ENCODE peak calls at places on chromosomes 7 and 10, in six cellular contexts. One of them, this sample, is unnamed.

GRCh38 chr7:45661302-45661995 is 87.3 kb downstream of the ADCY1 start:
- DNase-seq in H1: peak
- DNase-seq in K562: no peak
- DNase-seq in HepG2: no peak
- DNase-seq in GM12878: no peak
- DNase-seq in HCT116: no peak
- DNase-seq in this sample: no peak

GRCh38 chr7:20795881-20796280 is 9.2 kb upstream of the SP8 start:
- DNase-seq in H1: no peak
- DNase-seq in K562: no peak
- DNase-seq in HepG2: no peak
- DNase-seq in GM12878: no peak
- DNase-seq in HCT116: no peak
- DNase-seq in this sample: no peak

GRCh38 chr10:43254199-43254730 is 12.6 kb downstream of the RASGEF1A start:
- DNase-seq in H1: no peak
- DNase-seq in K562: no peak
- DNase-seq in HepG2: no peak
- DNase-seq in GM12878: no peak
- DNase-seq in HCT116: no peak
- DNase-seq in this sample: no peak

GRCh38 chr7:31776616-31777015 is 89.6 kb downstream of the PPP1R17 start:
- DNase-seq in H1: no peak
- DNase-seq in K562: no peak
- DNase-seq in HepG2: no peak
- DNase-seq in GM12878: no peak
- DNase-seq in HCT116: no peak
- DNase-seq in this sample: no peak

GRCh38 chr7:14924398-14924797 is 21.8 kb upstream of the DGKB start:
- DNase-seq in H1: no peak
- DNase-seq in K562: no peak
- DNase-seq in HepG2: no peak
- DNase-seq in GM12878: no peak
- DNase-seq in HCT116: no peak
- DNase-seq in this sample: no peak

GRCh38 chr10:69374931-69375306 is 41.8 kb downstream of the TACR2 start:
- DNase-seq in H1: no peak
- DNase-seq in K562: no peak
- DNase-seq in HepG2: no peak
- DNase-seq in GM12878: no peak
- DNase-seq in HCT116: no peak
- DNase-seq in this sample: no peak

GRCh38 chr10:114174462-114175190 is 623 bp upstream of the CCDC186 start:
- DNase-seq in H1: no peak
- DNase-seq in K562: no peak
- DNase-seq in HepG2: no peak
- DNase-seq in GM12878: no peak
- DNase-seq in HCT116: no peak
- DNase-seq in this sample: no peak

GRCh38 chr7:28362812-28363211 is 49.5 kb upstream of the CREB5 start:
- DNase-seq in H1: no peak
- DNase-seq in K562: no peak
- DNase-seq in HepG2: no peak
- DNase-seq in GM12878: no peak
- DNase-seq in HCT116: no peak
- DNase-seq in this sample: no peak

GRCh38 chr7:106770191-106770590 is 94.9 kb upstream of the PIK3CG start:
- DNase-seq in H1: no peak
- DNase-seq in K562: no peak
- DNase-seq in HepG2: no peak
- DNase-seq in GM12878: no peak
- DNase-seq in HCT116: peak
- DNase-seq in this sample: no peak

GRCh38 chr7:84637568-84638338 is 443.2 kb upstream of the SEMA3A start:
- DNase-seq in H1: no peak
- DNase-seq in K562: no peak
- DNase-seq in HepG2: no peak
- DNase-seq in GM12878: no peak
- DNase-seq in HCT116: no peak
- DNase-seq in this sample: peak

GRCh38 chr7:73706122-73707044 is 13.1 kb downstream of the STX1A start:
- DNase-seq in H1: peak
- DNase-seq in K562: peak
- DNase-seq in HepG2: no peak
- DNase-seq in GM12878: no peak
- DNase-seq in HCT116: peak
- DNase-seq in this sample: no peak

GRCh38 chr10:49112851-49113250 is 2.5 kb downstream of the VSTM4 start:
- DNase-seq in H1: peak
- DNase-seq in K562: no peak
- DNase-seq in HepG2: no peak
- DNase-seq in GM12878: no peak
- DNase-seq in HCT116: no peak
- DNase-seq in this sample: no peak

GRCh38 chr7:31126976-31127375 is 74.9 kb downstream of the ADCYAP1R1 start:
- DNase-seq in H1: no peak
- DNase-seq in K562: no peak
- DNase-seq in HepG2: no peak
- DNase-seq in GM12878: no peak
- DNase-seq in HCT116: no peak
- DNase-seq in this sample: no peak

GRCh38 chr10:89793649-89794254 is 92.4 kb downstream of the KIF20B start:
- DNase-seq in H1: no peak
- DNase-seq in K562: peak
- DNase-seq in HepG2: peak
- DNase-seq in GM12878: peak
- DNase-seq in HCT116: peak
- DNase-seq in this sample: peak

GRCh38 chr10:46220872-46221538 is 65.8 kb upstream of the ANTXRL start:
- DNase-seq in H1: no peak
- DNase-seq in K562: no peak
- DNase-seq in HepG2: peak
- DNase-seq in GM12878: no peak
- DNase-seq in HCT116: no peak
- DNase-seq in this sample: no peak

GRCh38 chr10:60315311-60315710 is 74.4 kb downstream of the ANK3 start:
- DNase-seq in H1: no peak
- DNase-seq in K562: no peak
- DNase-seq in HepG2: no peak
- DNase-seq in GM12878: no peak
- DNase-seq in HCT116: no peak
- DNase-seq in this sample: no peak

GRCh38 chr7:155257482-155258232 is 40.0 kb upstream of the INSIG1 start:
- DNase-seq in H1: no peak
- DNase-seq in K562: no peak
- DNase-seq in HepG2: no peak
- DNase-seq in GM12878: no peak
- DNase-seq in HCT116: no peak
- DNase-seq in this sample: no peak

GRCh38 chr10:124745257-124745656 is 1.1 kb upstream of the FAM53B start:
- DNase-seq in H1: no peak
- DNase-seq in K562: no peak
- DNase-seq in HepG2: no peak
- DNase-seq in GM12878: no peak
- DNase-seq in HCT116: no peak
- DNase-seq in this sample: no peak

GRCh38 chr7:27097686-27098492 is 2.1 kb upstream of the HOXA1 start:
- DNase-seq in H1: peak
- DNase-seq in K562: no peak
- DNase-seq in HepG2: no peak
- DNase-seq in GM12878: no peak
- DNase-seq in HCT116: no peak
- DNase-seq in this sample: no peak

GRCh38 chr10:5234106-5234877 is 37.7 kb downstream of the AKR1C4 start:
- DNase-seq in H1: no peak
- DNase-seq in K562: no peak
- DNase-seq in HepG2: peak
- DNase-seq in GM12878: no peak
- DNase-seq in HCT116: no peak
- DNase-seq in this sample: no peak

GRCh38 chr10:45355494-45355893 is 18.5 kb upstream of the ALOX5 start:
- DNase-seq in H1: no peak
- DNase-seq in K562: no peak
- DNase-seq in HepG2: no peak
- DNase-seq in GM12878: no peak
- DNase-seq in HCT116: no peak
- DNase-seq in this sample: no peak

GRCh38 chr7:126720232-126720631 is 532.5 kb downstream of the GRM8 start:
- DNase-seq in H1: no peak
- DNase-seq in K562: no peak
- DNase-seq in HepG2: no peak
- DNase-seq in GM12878: no peak
- DNase-seq in HCT116: no peak
- DNase-seq in this sample: no peak

GRCh38 chr10:90435296-90435695 is 422.5 kb downstream of the HTR7 start:
- DNase-seq in H1: no peak
- DNase-seq in K562: no peak
- DNase-seq in HepG2: no peak
- DNase-seq in GM12878: no peak
- DNase-seq in HCT116: no peak
- DNase-seq in this sample: no peak

GRCh38 chr10:13969118-13969791 is 361.5 kb downstream of the FRMD4A start:
- DNase-seq in H1: no peak
- DNase-seq in K562: no peak
- DNase-seq in HepG2: no peak
- DNase-seq in GM12878: no peak
- DNase-seq in HCT116: no peak
- DNase-seq in this sample: no peak
- TF ChIP-seq ZNF274 in H1: no peak
- TF ChIP-seq ZNF274 in K562: no peak
- TF ChIP-seq ZNF274 in HepG2: no peak
- TF ChIP-seq ZNF274 in GM12878: no peak
- TF ChIP-seq ZNF274 in HCT116: no peak
- TF ChIP-seq ZNF274 in this sample: no peak

GRCh38 chr7:2471396-2471795 is 4.8 kb downstream of the GRIFIN start:
- DNase-seq in H1: no peak
- DNase-seq in K562: no peak
- DNase-seq in HepG2: no peak
- DNase-seq in GM12878: no peak
- DNase-seq in HCT116: no peak
- DNase-seq in this sample: no peak
- TF ChIP-seq YY1 in H1: peak
- TF ChIP-seq YY1 in K562: peak
- TF ChIP-seq YY1 in HepG2: peak
- TF ChIP-seq YY1 in GM12878: no peak
- TF ChIP-seq YY1 in HCT116: no peak
- TF ChIP-seq YY1 in this sample: peak

GRCh38 chr7:89728550-89728949 is 425.7 kb upstream of the STEAP1 start:
- DNase-seq in H1: no peak
- DNase-seq in K562: no peak
- DNase-seq in HepG2: no peak
- DNase-seq in GM12878: no peak
- DNase-seq in HCT116: no peak
- DNase-seq in this sample: no peak
- H3K9ac ChIP-seq in H1: no peak
- H3K9ac ChIP-seq in K562: no peak
- H3K9ac ChIP-seq in HepG2: no peak
- H3K9ac ChIP-seq in GM12878: no peak
- H3K9ac ChIP-seq in HCT116: no peak
- H3K9ac ChIP-seq in this sample: no peak

DNA sequence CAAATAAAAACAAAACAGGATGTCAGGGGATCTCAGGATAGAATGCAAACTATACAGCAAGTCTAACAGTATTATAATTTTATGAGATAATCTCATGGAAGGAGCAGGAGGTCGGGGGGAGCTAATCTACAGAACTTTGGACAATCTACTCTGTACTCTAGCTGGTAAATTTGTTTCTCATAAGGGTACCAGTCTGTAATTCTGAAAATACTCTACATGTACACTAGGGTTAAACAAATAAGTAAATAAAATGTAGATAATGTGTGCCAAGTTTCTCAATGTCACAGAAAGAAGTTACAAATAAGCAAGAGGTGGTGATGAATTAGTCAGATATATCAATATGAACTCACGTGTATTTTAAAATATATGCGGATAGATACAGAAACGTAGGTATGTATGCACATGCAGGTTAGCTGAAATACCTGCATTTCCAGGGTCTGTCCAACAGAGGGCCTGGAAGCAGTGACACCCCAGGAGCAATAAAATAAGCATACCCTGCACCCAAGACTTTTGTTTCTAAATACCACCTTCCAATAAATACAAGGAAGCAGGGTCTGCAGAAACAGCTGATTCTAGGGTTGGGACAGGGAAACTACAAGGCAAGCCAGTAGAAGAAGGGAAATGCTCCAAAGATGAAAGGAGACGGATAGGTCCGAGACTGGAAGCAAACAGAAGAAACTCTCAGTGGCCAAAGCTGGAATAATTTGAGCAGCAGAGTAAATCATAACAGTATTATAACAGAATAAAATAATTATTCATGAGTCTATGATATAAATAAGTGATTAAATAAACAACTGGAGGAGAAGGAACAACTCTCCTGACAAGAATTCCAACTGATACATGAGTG is 27.8 kb downstream of the EZH2 start:
- DNase-seq in H1: no peak
- DNase-seq in K562: peak
- DNase-seq in HepG2: peak
- DNase-seq in GM12878: no peak
- DNase-seq in HCT116: peak
- DNase-seq in this sample: peak
- TF ChIP-seq ZNF274 in H1: no peak
- TF ChIP-seq ZNF274 in K562: no peak
- TF ChIP-seq ZNF274 in HepG2: no peak
- TF ChIP-seq ZNF274 in GM12878: no peak
- TF ChIP-seq ZNF274 in HCT116: no peak
- TF ChIP-seq ZNF274 in this sample: no peak

GRCh38 chr10:128286413-128287097 is 160.3 kb upstream of the MKI67 start:
- DNase-seq in H1: peak
- DNase-seq in K562: no peak
- DNase-seq in HepG2: no peak
- DNase-seq in GM12878: no peak
- DNase-seq in HCT116: no peak
- DNase-seq in this sample: no peak
- TF ChIP-seq YY1 in H1: no peak
- TF ChIP-seq YY1 in K562: no peak
- TF ChIP-seq YY1 in HepG2: no peak
- TF ChIP-seq YY1 in GM12878: no peak
- TF ChIP-seq YY1 in HCT116: no peak
- TF ChIP-seq YY1 in this sample: no peak

GRCh38 chr10:44293306-44293778 is 91.6 kb downstream of the CXCL12 start:
- DNase-seq in H1: peak
- DNase-seq in K562: no peak
- DNase-seq in HepG2: no peak
- DNase-seq in GM12878: no peak
- DNase-seq in HCT116: no peak
- DNase-seq in this sample: no peak

GRCh38 chr10:44292390-44293002 is 92.4 kb downstream of the CXCL12 start:
- DNase-seq in H1: peak
- DNase-seq in K562: no peak
- DNase-seq in HepG2: no peak
- DNase-seq in GM12878: no peak
- DNase-seq in HCT116: no peak
- DNase-seq in this sample: no peak

GRCh38 chr10:44294726-44295412 is 90.0 kb downstream of the CXCL12 start:
- DNase-seq in H1: no peak
- DNase-seq in K562: no peak
- DNase-seq in HepG2: no peak
- DNase-seq in GM12878: no peak
- DNase-seq in HCT116: no peak
- DNase-seq in this sample: no peak

GRCh38 chr10:44295619-44296222 is 89.2 kb downstream of the CXCL12 start:
- DNase-seq in H1: no peak
- DNase-seq in K562: no peak
- DNase-seq in HepG2: no peak
- DNase-seq in GM12878: no peak
- DNase-seq in HCT116: no peak
- DNase-seq in this sample: no peak

GRCh38 chr10:44293842-44294241 is 91.1 kb downstream of the CXCL12 start:
- DNase-seq in H1: no peak
- DNase-seq in K562: no peak
- DNase-seq in HepG2: peak
- DNase-seq in GM12878: no peak
- DNase-seq in HCT116: no peak
- DNase-seq in this sample: no peak
- H3K9ac ChIP-seq in H1: no peak
- H3K9ac ChIP-seq in K562: no peak
- H3K9ac ChIP-seq in HepG2: no peak
- H3K9ac ChIP-seq in GM12878: no peak
- H3K9ac ChIP-seq in HCT116: no peak
- H3K9ac ChIP-seq in this sample: no peak

This sample was measured in NT2/D1.